ENCODE peak calls at places on chromosomes 3 and 15, in five cellular contexts. B, H, Y, A and L are unnamed samples.

GRCh38 chr15:50810128-50810527 is 44.6 kb upstream of the SPPL2A start:
- DNase-seq in B (no peak), H (no peak), Y (no peak), A (no peak), L (no peak)

GRCh38 chr3:143847787-143848631 is at the start of gene SLC9A9:
- DNase-seq in B (peak), H (peak), Y (peak), A (peak), L (peak)

GRCh38 chr15:80580107-80580506 is 115.0 kb upstream of the ABHD17C start:
- DNase-seq in B (peak), H (no peak), Y (peak), A (peak), L (no peak)

GRCh38 chr3:187044206-187044605 is 95.1 kb downstream of the RPL39L start:
- DNase-seq in B (no peak), H (no peak), Y (peak), A (peak), L (peak)

GRCh38 chr3:38755130-38755529 is 60.9 kb downstream of the SCN10A start:
- DNase-seq in B (peak), H (no peak), Y (peak), A (no peak), L (no peak)

GRCh38 chr3:190188197-190188596 is 67.5 kb upstream of the P3H2 start:
- DNase-seq in B (no peak), H (no peak), Y (no peak), A (no peak), L (no peak)

GRCh38 chr3:126439346-126439967 is 36.2 kb downstream of the ZXDC start:
- DNase-seq in B (no peak), H (no peak), Y (no peak), A (no peak), L (no peak)

GRCh38 chr3:157624801-157625200 is 121.6 kb upstream of the VEPH1 start:
- DNase-seq in B (no peak), H (no peak), Y (no peak), A (no peak), L (no peak)

GRCh38 chr3:44242716-44243115 is 1.0 kb downstream of the TOPAZ1 start:
- DNase-seq in B (no peak), H (no peak), Y (no peak), A (no peak), L (no peak)

GRCh38 chr3:40615110-40615915 is 90.6 kb downstream of the ZNF621 start:
- DNase-seq in B (no peak), H (peak), Y (no peak), A (no peak), L (no peak)

GRCh38 chr3:197256836-197257444 is 41.5 kb downstream of the DLG1 start:
- DNase-seq in B (peak), H (peak), Y (peak), A (peak), L (peak)

GRCh38 chr3:129657261-129658046 is 51.0 kb upstream of the PLXND1 start:
- DNase-seq in B (peak), H (no peak), Y (no peak), A (peak), L (no peak)

GRCh38 chr3:52483577-52484495 is 11.3 kb upstream of the STAB1 start:
- DNase-seq in B (peak), H (no peak), Y (no peak), A (peak), L (no peak)

GRCh38 chr3:24117508-24117907 is 172.4 kb downstream of the NR1D2 start:
- DNase-seq in B (no peak), H (no peak), Y (no peak), A (no peak), L (no peak)

GRCh38 chr3:108448593-108448992 is 61.8 kb downstream of the MYH15 start:
- DNase-seq in B (no peak), H (no peak), Y (no peak), A (no peak), L (peak)

GRCh38 chr3:146511402-146512134 is 32.8 kb downstream of the PLSCR1 start:
- DNase-seq in B (no peak), H (no peak), Y (no peak), A (no peak), L (no peak)

GRCh38 chr3:169659096-169659521 is 4.4 kb downstream of the MECOM start:
- DNase-seq in B (peak), H (no peak), Y (no peak), A (no peak), L (no peak)

GRCh38 chr15:95291878-95292472 is 1038.5 kb upstream of the NR2F2 start:
- DNase-seq in B (no peak), H (no peak), Y (peak), A (no peak), L (peak)

GRCh38 chr15:57156210-57156887 is 220.0 kb upstream of the CGNL1 start:
- DNase-seq in B (peak), H (peak), Y (no peak), A (peak), L (no peak)

GRCh38 chr3:127027811-127028548 is 45.1 kb downstream of the PLXNA1 start:
- DNase-seq in B (no peak), H (no peak), Y (no peak), A (no peak), L (no peak)

GRCh38 chr15:49154359-49154758 is 1.0 kb downstream of the COPS2 start:
- DNase-seq in B (peak), H (no peak), Y (peak), A (no peak), L (no peak)

GRCh38 chr15:90648137-90649070 is 68.7 kb upstream of the BLM start:
- DNase-seq in B (peak), H (peak), Y (peak), A (peak), L (peak)

GRCh38 chr15:33448151-33448550 is 137.4 kb downstream of the RYR3 start:
- DNase-seq in B (no peak), H (no peak), Y (no peak), A (no peak), L (no peak)

GRCh38 chr3:194163697-194164096 is 27.7 kb downstream of the HES1 start:
- DNase-seq in B (no peak), H (no peak), Y (no peak), A (no peak), L (no peak)

GRCh38 chr3:35296533-35296932 is 342.8 kb upstream of the ARPP21 start:
- DNase-seq in B (no peak), H (no peak), Y (no peak), A (peak), L (peak)

GRCh38 chr15:43883571-43883970 is 56.8 kb downstream of the WDR76 start:
- DNase-seq in B (no peak), H (no peak), Y (no peak), A (no peak), L (no peak)

GRCh38 chr15:43879386-43880355 is 52.9 kb downstream of the WDR76 start:
- DNase-seq in B (peak), H (no peak), Y (no peak), A (no peak), L (no peak)

GRCh38 chr15:43878466-43878865 is 51.7 kb downstream of the WDR76 start:
- DNase-seq in B (no peak), H (no peak), Y (no peak), A (no peak), L (no peak)

GRCh38 chr15:43880406-43881184 is 53.8 kb downstream of the WDR76 start:
- DNase-seq in B (peak), H (no peak), Y (peak), A (peak), L (no peak)

DNA sequence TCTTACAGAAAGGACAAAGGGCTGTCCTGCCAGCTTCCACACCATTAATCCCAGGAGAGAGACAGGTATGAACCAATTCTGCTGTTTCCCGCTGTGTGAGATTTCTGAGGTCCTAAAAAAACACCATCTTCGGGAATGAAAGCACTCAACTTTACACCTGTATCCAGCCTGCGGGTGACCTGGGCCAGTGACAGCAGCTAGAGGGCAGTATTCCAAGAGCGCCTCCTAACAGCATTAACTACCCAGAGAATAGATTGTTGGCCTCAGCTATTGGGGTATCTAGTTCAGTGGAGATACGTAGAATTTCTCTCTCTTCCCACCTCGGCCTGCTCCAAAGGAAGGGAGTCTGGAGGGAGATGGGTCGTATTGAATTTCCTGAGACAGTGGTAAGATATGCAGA is 55.1 kb downstream of the WDR76 start:
- DNase-seq in B (no peak), H (no peak), Y (no peak), A (no peak), L (peak)
- TF ChIP-seq CTCF in B (peak), H (peak), Y (peak), A (peak), L (peak)

GRCh38 chr15:64566102-64566501 is 105.7 kb downstream of the ZNF609 start:
- DNase-seq in B (no peak), H (no peak), Y (no peak), A (no peak), L (no peak)
- TF ChIP-seq CTCF in B (no peak), H (no peak), Y (no peak), A (no peak), L (no peak)

GRCh38 chr15:24761704-24762302 is 86.2 kb downstream of the NPAP1 start:
- DNase-seq in B (peak), H (no peak), Y (peak), A (peak), L (no peak)
- TF ChIP-seq CTCF in B (peak), H (peak), Y (peak), A (no peak), L (peak)

GRCh38 chr3:171018151-171018935 is 8.2 kb downstream of the SLC2A2 start:
- DNase-seq in B (peak), H (peak), Y (peak), A (peak), L (no peak)
- TF ChIP-seq CTCF in B (peak), H (peak), Y (peak), A (no peak), L (peak)

DNA sequence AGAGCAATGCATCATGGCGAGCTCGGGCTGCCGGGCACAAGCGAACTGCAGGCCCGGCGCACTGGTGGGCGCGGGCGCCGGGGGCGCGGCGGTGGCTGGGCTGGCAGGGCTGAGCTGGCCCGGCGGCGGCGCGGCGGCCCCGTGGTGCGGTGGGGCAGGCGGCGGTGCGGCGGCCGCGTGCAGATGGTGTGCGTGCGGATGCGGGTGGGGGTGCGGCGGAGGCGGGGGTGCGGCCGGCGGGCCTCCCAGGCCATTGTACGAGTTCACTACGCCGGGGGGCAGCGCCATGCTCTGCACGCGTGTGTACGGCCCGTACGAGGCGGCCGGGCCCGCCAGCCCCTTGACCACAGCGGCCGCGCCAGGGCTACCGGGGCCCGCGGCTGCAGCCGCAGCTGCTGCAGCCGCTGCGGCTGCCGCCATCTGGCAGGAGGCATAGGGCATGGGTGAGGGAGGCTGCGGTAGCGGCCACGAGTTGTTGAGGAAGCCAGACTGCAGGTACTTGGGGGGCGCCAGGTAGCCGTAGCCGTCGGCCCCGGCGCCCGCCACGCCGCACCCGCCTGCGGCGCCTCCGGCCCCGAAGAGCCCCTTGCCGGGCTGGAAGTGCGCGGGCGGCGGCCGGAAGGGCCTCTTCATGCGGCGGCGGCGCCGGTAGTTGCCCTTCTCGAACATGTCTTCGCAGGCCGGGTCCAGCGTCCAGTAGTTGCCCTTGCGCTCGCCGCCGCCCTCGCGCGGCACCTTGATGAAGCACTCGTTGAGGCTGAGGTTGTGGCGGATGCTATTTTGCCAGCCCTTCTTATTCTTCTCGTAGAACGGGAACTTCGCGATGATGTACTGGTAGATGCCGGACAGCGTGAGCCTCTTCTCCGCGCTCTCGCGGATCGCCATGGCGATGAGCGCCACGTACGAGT is 1.0 kb downstream of the FOXL2 start:
- DNase-seq in B (no peak), H (no peak), Y (peak), A (peak), L (no peak)
- TF ChIP-seq CTCF in B (peak), H (no peak), Y (peak), A (no peak), L (no peak)

GRCh38 chr15:52936489-52936888 is 146.4 kb upstream of the ONECUT1 start:
- DNase-seq in B (no peak), H (no peak), Y (no peak), A (no peak), L (no peak)
- TF ChIP-seq CTCF in B (no peak), H (no peak), Y (no peak), A (no peak), L (no peak)

DNA sequence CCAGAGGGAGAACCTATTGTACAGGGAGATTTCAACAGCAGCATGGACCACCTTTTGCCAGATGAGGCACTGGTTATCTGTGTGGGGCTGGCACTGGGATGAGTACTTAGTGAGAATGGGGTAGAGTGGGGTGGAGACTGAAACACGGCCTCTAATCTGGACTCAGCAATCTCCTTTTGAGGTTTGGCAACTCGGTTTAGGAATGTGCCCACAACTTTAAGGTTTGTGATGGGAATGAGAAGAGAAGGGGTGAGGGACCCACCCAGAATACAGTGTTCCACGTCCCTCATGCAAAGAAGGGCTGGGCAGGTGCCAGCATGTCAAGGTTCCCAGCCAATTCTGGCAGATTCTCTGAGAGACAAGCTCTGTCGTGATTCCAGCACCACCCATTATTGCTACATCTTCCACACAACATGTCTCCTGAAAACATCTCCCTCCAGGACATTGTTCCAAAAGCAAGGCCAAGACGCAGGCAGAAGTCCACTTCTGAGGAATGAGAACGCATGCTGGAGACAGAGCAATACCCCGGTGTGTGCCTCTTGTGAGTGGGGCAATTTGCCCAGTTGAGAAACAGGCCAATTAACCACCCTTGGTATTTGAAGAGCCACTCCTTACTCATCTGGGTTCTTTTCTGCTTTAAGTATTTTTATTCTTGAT is 37.5 kb upstream of the CCR4 start:
- DNase-seq in B (peak), H (no peak), Y (no peak), A (peak), L (no peak)
- TF ChIP-seq CTCF in B (no peak), H (no peak), Y (no peak), A (no peak), L (no peak)

DNA sequence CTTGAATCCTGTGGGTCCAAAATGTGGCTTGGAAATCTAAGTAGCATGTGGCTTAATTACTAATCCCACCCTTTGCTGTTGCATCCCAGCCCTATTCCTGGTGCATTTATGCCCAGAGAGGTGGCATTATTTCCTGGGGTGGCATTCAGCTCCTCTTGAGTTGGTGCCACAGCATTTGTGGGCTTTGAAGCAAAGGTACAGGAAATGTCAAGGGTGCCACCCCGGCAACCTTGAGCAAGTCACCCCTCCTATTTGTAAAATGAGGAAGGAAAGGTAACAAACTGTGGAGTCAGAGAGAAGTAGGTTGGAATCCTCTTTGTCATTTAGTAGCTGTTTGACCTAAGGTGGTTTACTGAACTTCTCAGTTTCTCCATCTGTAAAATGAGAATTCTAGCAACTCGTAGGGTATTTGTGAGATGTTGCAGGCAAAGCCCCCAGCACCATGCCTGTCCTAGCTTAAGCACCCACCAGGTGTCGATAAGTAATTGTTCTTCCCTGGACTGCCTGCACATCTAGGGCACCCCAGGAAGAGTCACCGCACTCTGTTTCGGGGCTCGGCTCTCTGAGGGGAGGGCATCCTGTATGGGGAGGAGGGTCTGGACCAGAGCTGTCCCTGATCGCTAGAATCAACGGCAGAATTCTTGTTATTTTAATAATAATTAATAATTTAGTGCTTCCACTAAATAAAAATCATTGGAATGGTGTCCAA is 17.1 kb downstream of the ISG20 start:
- DNase-seq in B (no peak), H (no peak), Y (no peak), A (no peak), L (no peak)
- TF ChIP-seq CTCF in B (no peak), H (no peak), Y (no peak), A (no peak), L (no peak)